ENCODE peak calls at places on chromosomes 6 and 20, in seven cellular contexts. A, T, E, M, Q, R and G are unnamed samples. For H3K4me1, the result is how much of the 10 kb centered on the place peaks cover.

GRCh38 chr20:9279905-9280304 is 211.0 kb downstream of the PLCB4 start:
- DNase-seq in A (no peak), T (no peak), M (no peak), E (no peak), R (no peak), Q (no peak), G (no peak)

GRCh38 chr6:89260310-89260709 is 43.2 kb upstream of the GABRR1 start:
- DNase-seq in M (no peak), E (no peak), A (no peak), Q (no peak), R (no peak), T (no peak), G (no peak)

GRCh38 chr6:149060300-149060984 is 257.1 kb upstream of the TAB2 start:
- DNase-seq in A (peak), T (no peak), M (peak), Q (no peak), E (peak), R (no peak), G (peak)

GRCh38 chr6:161066511-161066910 is 74.9 kb downstream of the MAP3K4 start:
- DNase-seq in M (no peak), E (no peak), Q (no peak), R (no peak), A (no peak), T (no peak), G (no peak)

GRCh38 chr20:10115021-10115420 is 80.2 kb downstream of the ANKEF1 start:
- DNase-seq in M (no peak), A (no peak), T (no peak), Q (no peak), R (peak), E (no peak), G (no peak)

GRCh38 chr20:32155017-32155965 is 45.8 kb downstream of the TM9SF4 start:
- DNase-seq in A (peak), M (peak), R (peak), Q (peak), E (peak), T (peak), G (peak)

GRCh38 chr6:142009647-142010046 is 123.1 kb upstream of the GJE1 start:
- DNase-seq in Q (no peak), A (no peak), R (peak), T (no peak), E (no peak), M (no peak), G (no peak)

GRCh38 chr20:63366658-63367360 is 5.7 kb upstream of the CHRNA4 start:
- DNase-seq in A (peak), R (no peak), M (no peak), Q (no peak), T (no peak), E (no peak), G (no peak)

GRCh38 chr6:158409451-158409850 is 97.2 kb downstream of the TULP4 start:
- DNase-seq in T (no peak), R (no peak), Q (no peak), A (no peak), M (no peak), E (no peak), G (no peak)

GRCh38 chr6:162857321-162857720 is 129.5 kb downstream of the PACRG start:
- DNase-seq in R (no peak), A (no peak), T (no peak), M (no peak), E (no peak), Q (no peak), G (no peak)

GRCh38 chr6:95589067-95589466 is 11.7 kb downstream of the MANEA start:
- DNase-seq in M (no peak), A (no peak), Q (no peak), E (no peak), R (no peak), T (no peak), G (no peak)

GRCh38 chr6:164612731-164613130 is 696.7 kb downstream of the C6orf118 start:
- DNase-seq in M (no peak), Q (no peak), R (peak), E (no peak), A (no peak), T (no peak), G (no peak)

GRCh38 chr6:126300735-126301134 is 39.2 kb upstream of the CENPW start:
- DNase-seq in E (no peak), R (no peak), Q (no peak), T (no peak), A (no peak), M (no peak), G (no peak)

GRCh38 chr6:52423971-52424381 is 3.8 kb downstream of the EFHC1 start:
- DNase-seq in M (no peak), E (no peak), Q (no peak), T (peak), A (no peak), R (peak), G (no peak)

GRCh38 chr6:6700421-6700820 is 111.9 kb downstream of the LY86 start:
- DNase-seq in E (no peak), M (no peak), T (no peak), Q (no peak), A (no peak), R (no peak), G (no peak)

GRCh38 chr6:43376551-43376981 is 7.1 kb upstream of the ZNF318 start:
- DNase-seq in R (no peak), M (no peak), E (no peak), A (no peak), Q (no peak), T (no peak), G (no peak)

GRCh38 chr6:35942355-35942754 is 21.5 kb upstream of the SRPK1 start:
- DNase-seq in R (no peak), M (no peak), A (no peak), Q (no peak), E (no peak), T (no peak), G (no peak)

GRCh38 chr6:127302728-127303675 is 36.3 kb downstream of the RNF146 start:
- DNase-seq in E (no peak), A (no peak), Q (peak), T (no peak), M (no peak), R (peak), G (peak)

GRCh38 chr6:30113843-30114242 is 953 bp upstream of the TRIM31 start:
- DNase-seq in Q (no peak), M (no peak), R (no peak), A (no peak), E (no peak), T (no peak), G (peak)

GRCh38 chr6:14129572-14129971 is 12.0 kb downstream of the CD83 start:
- DNase-seq in Q (peak), A (peak), R (peak), M (no peak), T (no peak), E (no peak), G (peak)

GRCh38 chr20:41143354-41143753 is 6.0 kb downstream of the PLCG1 start:
- DNase-seq in E (no peak), A (no peak), Q (no peak), T (no peak), R (no peak), M (no peak), G (no peak)

GRCh38 chr6:114342086-114342825 is 567 bp downstream of the HS3ST5 start:
- DNase-seq in E (peak), Q (peak), T (peak), A (peak), M (peak), R (peak), G (peak)

GRCh38 chr20:15967334-15967733 is 605.9 kb downstream of the KIF16B start:
- DNase-seq in T (no peak), Q (no peak), E (no peak), M (no peak), A (no peak), R (no peak), G (no peak)

GRCh38 chr6:56853541-56853940 is 101.4 kb upstream of the BEND6 start:
- DNase-seq in Q (no peak), R (no peak), M (no peak), E (no peak), A (no peak), T (no peak), G (no peak)

GRCh38 chr6:72413884-72414283 is 208.0 kb upstream of the KCNQ5 start:
- DNase-seq in A (no peak), T (no peak), R (peak), E (no peak), M (no peak), Q (peak), G (no peak)

GRCh38 chr6:23145801-23146200 is 576.4 kb downstream of the HDGFL1 start:
- DNase-seq in A (no peak), R (no peak), M (no peak), E (no peak), Q (no peak), T (no peak), G (no peak)

GRCh38 chr6:11025094-11025493 is 19.0 kb downstream of the ELOVL2 start:
- DNase-seq in M (no peak), A (no peak), E (no peak), Q (no peak), T (no peak), R (no peak), G (no peak)

GRCh38 chr20:48047453-48047852 is 262.2 kb upstream of the SULF2 start:
- DNase-seq in R (peak), T (no peak), E (no peak), M (no peak), A (no peak), Q (no peak), G (no peak)

GRCh38 chr20:32656827-32657226 is 16.9 kb downstream of the C20orf203 start:
- DNase-seq in E (no peak), A (no peak), Q (no peak), M (no peak), T (no peak), R (no peak), G (no peak)

GRCh38 chr6:108360919-108361311 is 66.1 kb downstream of the AFG1L start:
- DNase-seq in R (no peak), T (no peak), M (no peak), A (no peak), E (no peak), Q (no peak), G (no peak)

GRCh38 chr6:112149236-112149635 is 61.8 kb downstream of the FAM229B start:
- DNase-seq in Q (no peak), A (no peak), E (no peak), T (no peak), M (no peak), R (no peak), G (no peak)

GRCh38 chr6:122789078-122789861 is at the start of gene SMPDL3A:
- DNase-seq in M (peak), E (peak), A (peak), Q (peak), R (peak), T (peak), G (peak)

GRCh38 chr6:148502083-148502772 is 159.6 kb downstream of the SASH1 start:
- DNase-seq in Q (no peak), T (peak), A (no peak), M (no peak), E (no peak), R (no peak), G (no peak)

GRCh38 chr6:95518630-95519227 is 58.6 kb upstream of the MANEA start:
- DNase-seq in M (no peak), A (no peak), Q (no peak), E (no peak), R (no peak), T (no peak), G (no peak)

GRCh38 chr20:62805365-62805710 is 703 bp downstream of the OGFR start:
- DNase-seq in R (peak), E (no peak), A (no peak), Q (peak), T (no peak), M (peak), G (peak)

GRCh38 chr6:36997811-36998722 is 7.4 kb upstream of the FGD2 start:
- DNase-seq in R (no peak), T (peak), A (peak), Q (peak), M (no peak), E (no peak), G (no peak)

GRCh38 chr6:30612213-30612612 is 4.8 kb downstream of the PPP1R10 start:
- DNase-seq in T (no peak), R (peak), Q (no peak), E (no peak), M (no peak), A (no peak), G (no peak)

GRCh38 chr6:134288538-134289203 is 29.2 kb downstream of the SGK1 start:
- DNase-seq in M (no peak), A (no peak), E (no peak), Q (no peak), T (no peak), R (peak), G (no peak)

GRCh38 chr6:134293659-134294161 is 24.2 kb downstream of the SGK1 start:
- DNase-seq in M (no peak), T (no peak), E (no peak), Q (no peak), A (no peak), R (no peak), G (no peak)

GRCh38 chr6:134287863-134288537 is 29.9 kb downstream of the SGK1 start:
- DNase-seq in A (no peak), M (no peak), T (no peak), R (no peak), E (no peak), Q (no peak), G (no peak)

GRCh38 chr6:134289204-134289575 is 28.7 kb downstream of the SGK1 start:
- DNase-seq in E (no peak), R (no peak), T (no peak), A (no peak), M (no peak), Q (no peak), G (no peak)

GRCh38 chr6:134291156-134291555 is 26.8 kb downstream of the SGK1 start:
- DNase-seq in Q (no peak), M (no peak), A (no peak), R (no peak), T (no peak), E (no peak), G (no peak)
- H3K4me1 ChIP-seq in Q (under half), M (under half), A (under half), R (under half), T (under half), E (under half), G (under half)

GRCh38 chr6:33429745-33430042 is 9.8 kb downstream of the SYNGAP1 start:
- DNase-seq in E (no peak), T (no peak), R (no peak), A (no peak), Q (no peak), M (no peak), G (no peak)
- H3K4me1 ChIP-seq in E (under half), T (under half), R (under half), A (half or more), Q (under half), M (under half), G (under half)

GRCh38 chr6:39343461-39343870 is 21.0 kb upstream of the KCNK16 start:
- DNase-seq in T (no peak), R (no peak), A (no peak), M (no peak), E (no peak), Q (no peak), G (no peak)
- H3K4me1 ChIP-seq in T (under half), R (under half), A (under half), M (under half), E (under half), Q (under half), G (under half)

GRCh38 chr20:33820362-33820761 is 9.2 kb downstream of the CHMP4B start:
- DNase-seq in M (no peak), Q (no peak), E (no peak), R (no peak), A (no peak), T (no peak), G (no peak)
- H3K4me1 ChIP-seq in M (under half), Q (under half), E (under half), R (under half), A (half or more), T (half or more), G (under half)